ENCODE peak calls at places on chromosomes 4 and X, in six cellular contexts. F is endothelial cell of umbilical vein, D is GM23338, Z is H1, N is GM12878, H is HCT116. A is an unnamed sample.

GRCh38 chr4:80393970-80394250 is 58.4 kb downstream of the CFAP299 start:
- DNase-seq in Z (no peak), F (no peak), D (no peak), N (no peak), H (no peak), A (no peak)

GRCh38 chrX:136586386-136586785 is 54.4 kb downstream of the VGLL1 start:
- DNase-seq in D (no peak), N (no peak), Z (no peak), H (no peak), F (no peak), A (no peak)

GRCh38 chr4:164012396-164013027 is 518.0 kb downstream of the TMA16 start:
- DNase-seq in N (no peak), H (peak), Z (peak), F (no peak), D (peak), A (peak)

GRCh38 chr4:110184124-110184790 is 14.2 kb downstream of the ELOVL6 start:
- DNase-seq in H (no peak), N (no peak), Z (no peak), D (peak), F (peak), A (no peak)

GRCh38 chrX:131734621-131735020 is 190.7 kb downstream of the OR13H1 start:
- DNase-seq in D (no peak), H (no peak), N (peak), Z (no peak), F (no peak), A (no peak)

GRCh38 chr4:2962614-2963184 is 507 bp downstream of the NOP14 start:
- DNase-seq in Z (peak), H (peak), F (peak), N (no peak), D (peak), A (no peak)

GRCh38 chr4:42515156-42515884 is 118.0 kb downstream of the SHISA3 start:
- DNase-seq in F (no peak), H (no peak), D (peak), Z (no peak), N (no peak), A (no peak)

GRCh38 chr4:151012836-151013235 is 2.2 kb downstream of the LRBA start:
- DNase-seq in Z (no peak), H (peak), F (no peak), N (no peak), D (peak), A (no peak)

GRCh38 chr4:1278336-1278670 is 11.4 kb upstream of the MAEA start:
- DNase-seq in H (peak), N (no peak), F (no peak), Z (no peak), D (no peak), A (no peak)

GRCh38 chr4:39933689-39934590 is 43.8 kb downstream of the PDS5A start:
- DNase-seq in F (peak), N (no peak), D (peak), Z (no peak), H (no peak), A (peak)

GRCh38 chr4:158065603-158066002 is 107.2 kb downstream of the GASK1B start:
- DNase-seq in F (peak), D (no peak), N (no peak), Z (no peak), H (no peak), A (no peak)

GRCh38 chrX:120305531-120306145 is 5.6 kb downstream of the TMEM255A start:
- DNase-seq in D (peak), F (no peak), N (no peak), H (no peak), Z (no peak), A (no peak)

GRCh38 chrX:53263597-53264094 is 17.7 kb downstream of the IQSEC2 start:
- DNase-seq in N (no peak), H (peak), Z (no peak), D (no peak), F (peak), A (no peak)

GRCh38 chr4:70564033-70564432 is 28.0 kb upstream of the AMBN start:
- DNase-seq in N (no peak), F (no peak), Z (no peak), H (no peak), D (no peak), A (no peak)

GRCh38 chrX:134144231-134144630 is 92.8 kb upstream of the CCDC160 start:
- DNase-seq in H (peak), D (peak), Z (no peak), N (no peak), F (peak), A (no peak)

GRCh38 chr4:41268721-41269517 is 12.2 kb downstream of the UCHL1 start:
- DNase-seq in Z (no peak), H (no peak), N (no peak), D (no peak), F (no peak), A (no peak)

GRCh38 chrX:12721042-12721441 is 70.2 kb upstream of the PRPS2 start:
- DNase-seq in Z (peak), F (no peak), D (no peak), N (no peak), H (no peak), A (no peak)

GRCh38 chr4:52646726-52647125 is 12.4 kb downstream of the USP46 start:
- DNase-seq in N (no peak), F (no peak), H (no peak), D (no peak), Z (no peak), A (no peak)

GRCh38 chrX:109352121-109352556 is 129.7 kb downstream of the GUCY2F start:
- DNase-seq in Z (no peak), F (no peak), D (no peak), N (no peak), H (no peak), A (no peak)

GRCh38 chrX:153635388-153635787 is 11.6 kb upstream of the DUSP9 start:
- DNase-seq in Z (no peak), D (no peak), N (no peak), F (no peak), H (no peak), A (no peak)

GRCh38 chrX:105829006-105829405 is 6.7 kb downstream of the NRK start:
- DNase-seq in F (peak), D (no peak), H (no peak), N (no peak), Z (no peak), A (no peak)

GRCh38 chr4:165709526-165709925 is 163.5 kb upstream of the TLL1 start:
- DNase-seq in D (peak), F (no peak), H (no peak), Z (no peak), N (no peak), A (no peak)

GRCh38 chr4:114200026-114200425 is 220.6 kb upstream of the ARSJ start:
- DNase-seq in N (no peak), F (no peak), H (no peak), D (no peak), Z (no peak), A (no peak)

GRCh38 chr4:153348006-153348405 is 3.5 kb downstream of the MND1 start:
- DNase-seq in F (no peak), Z (no peak), D (no peak), N (no peak), H (no peak), A (no peak)

GRCh38 chr4:42484630-42485029 is 87.3 kb downstream of the SHISA3 start:
- DNase-seq in N (no peak), D (peak), F (no peak), Z (no peak), H (no peak), A (no peak)

GRCh38 chr4:185209031-185209851 is at the start of gene SNX25:
- DNase-seq in F (peak), Z (peak), N (no peak), D (peak), H (peak), A (no peak)

GRCh38 chr4:25839687-25840086 is 23.1 kb downstream of the SEL1L3 start:
- DNase-seq in H (no peak), F (no peak), Z (no peak), N (no peak), D (no peak), A (no peak)

GRCh38 chr4:54940996-54941395 is 184.4 kb downstream of the KDR start:
- DNase-seq in D (no peak), Z (no peak), F (no peak), H (no peak), N (no peak), A (no peak)

GRCh38 chr4:27123050-27123768 is 262.6 kb downstream of the STIM2 start:
- DNase-seq in D (peak), F (no peak), N (no peak), H (peak), Z (peak), A (no peak)

GRCh38 chr4:3527914-3528876 is 4.0 kb downstream of the LRPAP1 start:
- DNase-seq in N (no peak), H (no peak), D (no peak), F (no peak), Z (no peak), A (no peak)

GRCh38 chr4:105164548-105164947 is 17.9 kb downstream of the TET2 start:
- DNase-seq in F (no peak), N (no peak), Z (no peak), H (no peak), D (no peak), A (no peak)

GRCh38 chr4:62948108-62948507 is 1461.1 kb downstream of the TECRL start:
- DNase-seq in N (no peak), H (no peak), F (no peak), D (no peak), Z (no peak), A (no peak)

GRCh38 chrX:46575991-46576392 is 2.4 kb downstream of the CHST7 start:
- DNase-seq in D (peak), H (no peak), F (peak), N (no peak), Z (no peak), A (no peak)

GRCh38 chr4:27176400-27176799 is 315.8 kb downstream of the STIM2 start:
- DNase-seq in D (peak), N (no peak), F (no peak), H (peak), Z (peak), A (no peak)

GRCh38 chr4:152415980-152416379 is 119.9 kb downstream of the FBXW7 start:
- DNase-seq in F (no peak), Z (no peak), D (no peak), H (no peak), N (no peak), A (no peak)

GRCh38 chr4:87839309-87839946 is 6.7 kb downstream of the MEPE start:
- DNase-seq in F (peak), N (no peak), H (no peak), Z (no peak), D (peak), A (peak)

GRCh38 chr4:3439391-3439790 is 2.4 kb upstream of the HGFAC start:
- DNase-seq in F (no peak), Z (no peak), N (no peak), H (no peak), D (no peak), A (no peak)

GRCh38 chr4:86451560-86452322 is 91.9 kb upstream of the MAPK10 start:
- DNase-seq in F (no peak), N (no peak), D (peak), H (no peak), Z (no peak), A (no peak)
- TF ChIP-seq POLR2AphosphoS5 in F (no peak), N (no peak), D (no peak), H (no peak), Z (no peak), A (no peak)

DNA sequence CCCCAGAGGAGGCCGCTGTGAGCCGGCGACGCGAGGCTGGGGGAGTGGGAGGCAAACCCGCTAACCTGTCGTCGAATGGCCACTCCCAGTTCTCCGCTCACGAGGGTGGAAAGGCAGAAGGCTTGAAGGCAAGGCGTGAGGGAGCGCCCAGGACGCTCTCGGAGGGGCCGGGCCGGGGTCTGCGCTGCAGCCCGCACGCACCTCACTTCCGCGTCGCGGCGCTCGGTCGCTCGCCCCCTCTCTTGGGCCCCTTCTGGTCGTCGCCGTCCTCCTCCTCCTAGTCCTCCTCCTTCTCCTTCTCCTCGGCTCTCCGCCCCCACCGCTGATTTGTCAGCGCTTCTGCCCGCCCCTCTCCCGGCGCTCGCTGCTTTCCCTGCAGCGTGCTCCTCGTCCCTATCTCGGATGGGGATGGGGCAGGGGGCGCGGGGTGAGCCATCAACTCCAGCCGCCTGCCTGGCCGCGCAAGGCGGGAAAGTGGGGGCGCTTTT is at the start of gene SNCA:
- DNase-seq in H (no peak), D (peak), Z (peak), F (peak), N (no peak), A (no peak)
- H3K27ac ChIP-seq in H (no peak), D (peak), Z (no peak), F (peak), N (no peak), A (no peak)

DNA sequence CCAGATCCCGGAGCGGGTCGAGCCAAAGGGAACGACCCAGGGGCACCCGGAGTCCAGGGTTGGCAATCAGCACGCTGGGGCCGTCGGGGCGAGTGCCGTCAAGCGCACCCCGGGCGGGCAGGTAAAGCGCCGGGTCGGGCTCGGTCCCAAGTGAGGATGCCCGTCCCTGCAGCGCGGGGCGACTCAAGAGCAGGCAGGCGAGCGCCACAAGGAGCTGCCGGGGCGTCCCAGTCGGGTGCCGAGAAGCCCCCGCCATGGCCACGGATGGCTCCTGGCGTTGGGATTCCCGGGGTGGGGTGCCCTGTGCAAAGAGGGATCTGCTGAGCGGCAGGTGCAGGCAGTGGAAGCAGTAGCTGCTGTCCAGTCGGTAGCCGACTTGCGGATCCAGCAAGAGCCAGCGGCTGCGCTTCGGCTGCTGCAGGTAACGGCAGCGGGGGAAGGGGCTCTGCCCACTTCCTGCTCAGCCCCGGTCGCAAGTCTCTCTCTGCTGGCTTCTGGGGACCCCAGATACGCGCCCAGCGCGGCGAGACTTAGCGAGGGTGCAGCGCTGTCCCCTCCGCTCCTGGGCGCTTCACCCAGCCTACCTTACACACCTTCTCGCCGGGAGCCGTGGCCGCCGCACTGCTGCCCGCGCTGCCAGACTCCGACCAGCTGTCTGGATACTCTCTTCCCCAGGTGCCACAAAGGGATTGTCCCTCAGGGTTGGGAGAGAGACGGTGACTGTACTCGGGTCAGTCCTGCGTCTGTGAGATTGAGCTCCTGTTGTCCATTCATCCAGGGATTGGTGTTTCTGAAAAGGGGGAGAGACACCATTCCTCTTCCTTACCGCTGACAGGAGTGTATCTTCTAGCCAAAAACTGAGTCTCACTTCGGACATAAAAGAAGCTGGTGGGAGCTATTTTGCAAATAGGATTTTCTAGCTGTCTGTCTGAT is at the start of gene FREM3:
- DNase-seq in H (no peak), N (no peak), Z (peak), D (peak), F (no peak), A (no peak)
- TF ChIP-seq EZH2 in H (no peak), N (peak), Z (peak), D (peak), F (peak), A (peak)

GRCh38 chrX:100745205-100745604 is 13.3 kb upstream of the SYTL4 start:
- DNase-seq in F (peak), Z (no peak), N (no peak), D (no peak), H (no peak), A (no peak)

GRCh38 chrX:100748133-100748532 is 16.2 kb upstream of the SYTL4 start:
- DNase-seq in D (no peak), N (no peak), Z (no peak), F (peak), H (peak), A (no peak)

GRCh38 chrX:100743009-100743615 is 11.2 kb upstream of the SYTL4 start:
- DNase-seq in Z (no peak), D (no peak), F (peak), H (no peak), N (no peak), A (no peak)

GRCh38 chrX:100747090-100747489 is 15.2 kb upstream of the SYTL4 start:
- DNase-seq in H (no peak), F (peak), D (no peak), Z (no peak), N (no peak), A (no peak)

DNA sequence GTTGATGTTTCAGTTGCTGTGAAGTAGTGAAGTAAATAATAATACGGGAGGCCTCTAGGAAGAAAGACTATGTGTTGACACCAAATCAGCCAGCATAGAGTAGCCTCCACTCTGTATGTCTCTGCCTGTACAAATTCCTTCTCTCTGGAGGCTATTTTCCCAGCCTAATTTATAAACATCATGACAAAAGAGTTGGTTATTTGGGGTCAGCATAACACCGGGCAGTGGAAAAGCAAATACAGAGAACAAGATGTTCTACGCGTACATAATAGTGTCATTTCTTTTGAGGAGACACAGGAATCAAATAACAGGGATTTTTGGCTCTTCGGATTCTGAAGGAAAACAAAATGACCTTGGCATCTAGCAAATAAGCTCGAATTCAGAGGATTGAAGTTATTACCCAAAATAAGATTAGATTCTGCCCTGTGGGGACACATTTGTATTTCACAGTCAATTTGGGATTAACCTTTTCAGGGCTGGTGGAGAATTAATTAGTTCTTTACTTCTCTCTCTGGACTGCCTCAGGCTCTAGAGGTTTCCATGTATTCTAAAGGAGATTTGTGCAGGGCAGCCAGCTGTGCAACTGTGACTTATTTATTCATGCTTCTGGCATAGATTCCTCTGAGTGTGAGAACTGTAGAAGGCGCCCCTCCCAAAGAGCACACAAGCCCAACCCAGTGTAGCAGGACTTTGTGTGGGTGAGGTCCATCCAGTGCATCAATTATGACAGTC is 14.1 kb upstream of the SYTL4 start:
- DNase-seq in Z (no peak), D (no peak), H (no peak), N (no peak), F (peak), A (no peak)
- TF ChIP-seq POLR2AphosphoS5 in Z (no peak), D (no peak), H (no peak), N (no peak), F (no peak), A (no peak)

GRCh38 chr4:119029847-119030535 is 105.6 kb upstream of the MYOZ2 start:
- DNase-seq in Z (no peak), N (no peak), H (no peak), D (no peak), F (no peak), A (no peak)

GRCh38 chr4:119028296-119028695 is 107.3 kb upstream of the MYOZ2 start:
- DNase-seq in Z (no peak), H (no peak), F (no peak), N (no peak), D (no peak), A (no peak)

GRCh38 chr4:119026662-119027444 is 108.8 kb upstream of the MYOZ2 start:
- DNase-seq in D (peak), H (no peak), N (no peak), Z (no peak), F (no peak), A (no peak)

GRCh38 chr4:119025916-119026661 is 109.5 kb upstream of the MYOZ2 start:
- DNase-seq in H (peak), N (no peak), Z (no peak), D (no peak), F (no peak), A (peak)

GRCh38 chr4:119027815-119028214 is 107.8 kb upstream of the MYOZ2 start:
- DNase-seq in F (no peak), Z (no peak), N (no peak), D (no peak), H (no peak), A (no peak)
- H3K27ac ChIP-seq in F (no peak), Z (no peak), N (no peak), D (no peak), H (no peak), A (no peak)

DNA sequence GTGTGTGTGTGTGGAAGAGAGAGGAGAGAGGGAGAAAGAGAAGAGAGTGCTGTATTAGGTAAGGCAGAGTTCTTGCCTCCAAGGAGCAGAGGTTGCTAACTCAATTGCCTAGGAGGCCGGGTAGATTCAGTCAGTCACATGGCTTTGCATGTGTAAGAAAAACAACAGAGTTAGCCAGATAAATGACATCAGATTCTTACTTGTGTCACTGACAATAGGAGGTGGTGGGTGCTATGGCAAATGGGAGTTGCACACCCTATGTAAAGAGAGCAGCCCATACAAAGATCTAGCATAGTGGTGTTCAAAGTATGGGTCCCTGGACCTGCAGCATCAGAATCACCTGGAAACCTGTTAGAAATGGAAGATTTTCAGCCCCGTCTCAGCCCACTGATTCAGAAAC is 14.4 kb upstream of the PGRMC2 start:
- DNase-seq in D (no peak), N (no peak), Z (no peak), H (no peak), F (peak), A (no peak)
- TF ChIP-seq EZH2 in D (no peak), N (no peak), Z (no peak), H (no peak), F (no peak), A (no peak)

GRCh38 chr4:73068496-73069337 is 799 bp downstream of the COX18 start:
- DNase-seq in F (peak), N (peak), Z (no peak), D (peak), H (no peak), A (peak)
- TF ChIP-seq POLR2AphosphoS5 in F (no peak), N (no peak), Z (no peak), D (no peak), H (no peak), A (peak)

GRCh38 chrX:1524874-1525582 is 12.0 kb downstream of the P2RY8 start:
- DNase-seq in D (no peak), H (no peak), N (no peak), Z (no peak), F (no peak), A (no peak)
- H3K27ac ChIP-seq in D (no peak), H (no peak), N (no peak), Z (no peak), F (no peak), A (no peak)

A was measured in SK-N-MC.